ENCODE peak calls at places on chromosomes 13 and 19, in seven cellular contexts. P, E, C, L, Z, M and F are unnamed samples.

GRCh38 chr13:39538826-39539555 is 64.0 kb downstream of the LHFPL6 start:
- DNase-seq in P (no peak), E (no peak), C (no peak), L (no peak), Z (no peak), M (no peak), F (no peak)

GRCh38 chr13:52377898-52378297 is 28.1 kb downstream of the THSD1 start:
- DNase-seq in P (no peak), E (no peak), C (no peak), L (no peak), Z (no peak), M (no peak), F (peak; percentile 81)

GRCh38 chr19:8192227-8192820 is 16.8 kb upstream of the CERS4 start:
- DNase-seq in P (no peak), E (no peak), C (peak; percentile 86), L (no peak), Z (no peak), M (no peak), F (no peak)

GRCh38 chr13:99421271-99421670 is 80.0 kb upstream of the TM9SF2 start:
- DNase-seq in P (no peak), E (no peak), C (no peak), L (no peak), Z (no peak), M (no peak), F (no peak)

GRCh38 chr13:34507630-34508029 is 434.4 kb upstream of the NBEA start:
- DNase-seq in P (no peak), E (no peak), C (no peak), L (no peak), Z (no peak), M (no peak), F (no peak)

GRCh38 chr13:114111577-114111976 is 20.8 kb downstream of the RASA3 start:
- DNase-seq in P (no peak), E (peak; percentile 8), C (no peak), L (no peak), Z (no peak), M (no peak), F (no peak)

GRCh38 chr19:16504271-16504670 is 8.1 kb downstream of the C19orf44 start:
- DNase-seq in P (no peak), E (no peak), C (no peak), L (no peak), Z (no peak), M (no peak), F (no peak)

GRCh38 chr13:57946361-57946760 is 314.8 kb downstream of the PCDH17 start:
- DNase-seq in P (no peak), E (no peak), C (no peak), L (no peak), Z (no peak), M (no peak), F (no peak)

GRCh38 chr19:15433519-15434069 is 14.8 kb upstream of the AKAP8L start:
- DNase-seq in P (no peak), E (no peak), C (no peak), L (no peak), Z (no peak), M (no peak), F (no peak)

GRCh38 chr13:52751196-52751595 is 11.6 kb upstream of the CNMD start:
- DNase-seq in P (no peak), E (no peak), C (no peak), L (no peak), Z (no peak), M (no peak), F (no peak)

GRCh38 chr13:21402586-21403307 is 56.4 kb downstream of the ZDHHC20 start:
- DNase-seq in P (no peak), E (no peak), C (no peak), L (peak; percentile 16), Z (no peak), M (no peak), F (no peak)

GRCh38 chr19:35044317-35045117 is 3.0 kb downstream of the HPN start:
- DNase-seq in P (peak; percentile 75), E (peak; percentile 49), C (peak; percentile 75), L (no peak), Z (peak; percentile 50), M (peak; percentile 82), F (no peak)

GRCh38 chr19:35043906-35044305 is 2.4 kb downstream of the HPN start:
- DNase-seq in P (no peak), E (no peak), C (no peak), L (no peak), Z (no peak), M (no peak), F (no peak)

GRCh38 chr19:35046461-35046860 is 4.9 kb downstream of the HPN start:
- DNase-seq in P (no peak), E (no peak), C (no peak), L (no peak), Z (no peak), M (no peak), F (no peak)

GRCh38 chr19:35042954-35043604 is 1.6 kb downstream of the HPN start:
- DNase-seq in P (no peak), E (no peak), C (no peak), L (no peak), Z (no peak), M (no peak), F (no peak)

DNA sequence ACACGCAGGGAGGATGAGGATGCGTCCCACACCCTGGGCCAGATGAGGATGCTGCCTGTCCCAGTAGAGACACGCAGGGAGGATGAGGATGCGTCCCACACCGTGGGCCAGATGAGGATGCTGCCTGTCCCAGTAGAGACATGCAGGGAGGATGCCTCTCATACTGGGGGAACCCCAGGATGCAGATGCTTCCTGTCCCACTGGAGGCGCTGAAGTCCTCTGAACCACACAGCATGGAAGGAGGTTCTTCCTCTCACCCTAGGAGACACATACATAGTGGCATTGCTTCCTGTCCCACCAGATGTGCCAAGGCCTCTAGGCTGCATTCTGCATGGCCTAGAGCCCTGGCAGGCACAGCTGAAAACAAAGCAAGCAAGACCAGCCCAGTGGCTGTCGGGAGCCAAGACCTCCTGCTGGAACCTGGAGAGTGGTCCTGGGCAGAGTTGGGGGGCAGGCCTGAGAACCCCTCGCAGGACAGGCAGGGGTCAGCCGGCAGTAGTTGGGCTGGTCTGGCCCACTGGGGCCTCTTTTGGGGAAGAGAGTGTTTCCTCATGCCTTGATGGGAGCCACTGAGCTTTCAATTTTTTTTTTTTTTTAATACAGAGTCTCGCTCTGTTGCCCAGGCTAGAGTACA is 4.3 kb downstream of the HPN start:
- DNase-seq in P (no peak), E (no peak), C (peak; percentile 73), L (peak; percentile 45), Z (no peak), M (no peak), F (no peak)
- TF ChIP-seq CTCF in P (peak; percentile 46), E (peak; percentile 12), C (peak; percentile 59), L (no peak), Z (no peak), M (peak; percentile 40), F (peak; percentile 20)

GRCh38 chr19:4456843-4457653 is 546 bp downstream of the UBXN6 start:
- DNase-seq in P (peak; percentile 82), E (no peak), C (peak; percentile 71), L (peak; percentile 50), Z (peak; percentile 53), M (peak; percentile 20), F (no peak)

GRCh38 chr19:4455742-4456565 is 1.6 kb downstream of the UBXN6 start:
- DNase-seq in P (peak; percentile 69), E (peak; percentile 50), C (no peak), L (peak; percentile 96), Z (peak; percentile 88), M (no peak), F (no peak)

GRCh38 chr19:4454952-4455738 is 2.4 kb downstream of the UBXN6 start:
- DNase-seq in P (no peak), E (no peak), C (no peak), L (peak; percentile 93), Z (peak; percentile 69), M (no peak), F (no peak)

GRCh38 chr19:4456566-4456842 is 1.1 kb downstream of the UBXN6 start:
- DNase-seq in P (no peak), E (no peak), C (peak; percentile 51), L (peak; percentile 64), Z (no peak), M (no peak), F (no peak)

DNA sequence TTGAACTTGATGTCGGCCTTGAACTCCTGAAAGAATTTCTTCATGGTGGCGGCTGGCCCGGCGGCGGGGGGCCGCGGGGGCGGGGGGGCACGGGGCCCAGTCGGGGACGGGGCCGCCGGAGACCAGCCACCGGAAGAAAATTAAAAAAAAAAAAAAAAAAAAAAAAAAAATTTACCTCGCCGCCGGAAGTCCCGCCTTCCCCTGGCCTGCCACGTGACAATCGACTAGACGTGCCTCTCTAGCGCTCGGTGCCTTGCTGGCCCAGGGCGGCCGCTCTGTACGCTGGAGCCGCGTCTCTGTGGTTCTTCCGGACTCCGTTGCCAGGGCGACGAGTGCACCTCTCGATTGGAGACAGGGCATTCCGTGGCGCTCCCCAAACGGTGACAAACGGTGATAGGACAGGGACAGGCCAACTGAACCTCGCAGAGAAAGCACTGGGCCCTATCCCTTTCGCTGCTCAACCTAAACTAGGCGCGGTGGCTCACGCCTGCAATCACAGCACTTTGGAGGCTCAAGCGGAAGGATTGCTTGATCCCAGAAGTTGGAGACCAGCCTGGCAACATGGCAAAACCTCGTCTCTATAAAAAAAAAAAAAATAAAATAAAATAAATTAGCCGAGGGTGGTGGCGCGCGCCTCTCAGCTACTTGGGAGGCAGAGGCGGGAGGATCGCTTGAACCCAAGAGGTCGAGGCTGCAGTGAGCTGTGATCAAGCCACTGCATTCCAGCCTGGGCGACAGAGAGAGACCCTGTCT is at the start of gene UBXN6:
- DNase-seq in P (peak; percentile 98), E (peak; percentile 95), C (peak; percentile 100), L (peak; percentile 99), Z (peak; percentile 97), M (peak; percentile 93), F (peak; percentile 98)
- TF ChIP-seq CTCF in P (no peak), E (no peak), C (no peak), L (no peak), Z (no peak), M (no peak), F (no peak)

DNA sequence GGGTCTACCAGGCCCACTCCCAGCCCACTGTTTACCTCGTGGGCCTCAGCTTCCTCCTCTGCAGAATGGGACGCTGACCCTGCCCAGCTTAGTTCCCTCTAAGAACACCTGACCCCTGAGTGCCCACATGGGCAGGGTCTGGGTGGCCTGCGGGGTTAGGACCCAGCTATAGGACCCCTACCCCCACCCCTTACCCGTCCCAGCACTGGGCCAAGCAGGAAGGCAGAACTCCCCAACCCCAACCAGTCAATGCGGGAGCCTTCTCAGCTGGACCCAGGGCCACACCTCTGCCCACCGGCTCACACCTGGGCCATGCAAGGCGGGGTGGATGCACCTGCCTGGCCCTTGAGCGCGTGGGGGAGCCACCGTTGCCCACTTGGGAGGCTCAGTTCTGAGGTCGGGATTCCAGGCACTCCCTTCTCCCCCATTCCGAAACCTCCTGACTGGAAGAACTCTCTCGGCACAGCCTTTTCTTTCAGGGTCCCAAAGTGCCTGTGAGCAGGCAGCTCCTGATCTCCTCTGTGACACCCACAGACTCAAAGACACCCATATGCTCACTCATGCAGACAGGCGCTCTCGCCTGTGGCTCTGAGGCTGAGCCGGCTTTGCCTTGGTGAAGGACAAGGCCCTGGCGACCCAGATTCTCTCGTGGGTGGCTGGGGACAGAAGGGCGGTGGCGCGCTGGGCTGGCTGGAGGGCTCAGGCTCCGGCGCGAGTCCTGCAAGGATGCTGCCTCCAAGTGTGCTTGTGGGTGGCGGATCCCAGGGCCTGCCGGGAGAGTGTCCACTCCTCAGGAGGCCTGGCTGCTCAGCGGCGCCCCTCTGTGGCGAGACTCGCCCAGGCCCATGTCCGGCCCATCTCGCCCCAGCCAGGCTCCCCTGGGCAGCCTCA is 27.9 kb upstream of the PARP4 start:
- DNase-seq in P (no peak), E (no peak), C (peak; percentile 82), L (no peak), Z (no peak), M (peak; percentile 11), F (no peak)
- TF ChIP-seq CTCF in P (peak; percentile 28), E (no peak), C (peak; percentile 79), L (peak; percentile 11), Z (no peak), M (peak; percentile 27), F (peak; percentile 30)

GRCh38 chr13:59477011-59477410 is 686.7 kb downstream of the DIAPH3 start:
- DNase-seq in P (no peak), E (no peak), C (no peak), L (no peak), Z (no peak), M (no peak), F (no peak)
- TF ChIP-seq CTCF in P (peak; percentile 56), E (no peak), C (peak; percentile 70), L (no peak), Z (no peak), M (no peak), F (peak; percentile 33)